ENCODE peak calls at places on chromosomes 6 and 20, in ten cellular contexts. V is C1 segment of cervical spinal cord; Q is KBM-7; L is SHP77; J is mesendoderm; S is stimulated activated naive CD4-positive, alpha-beta T cell; E is ACHN; A is astrocyte of the spinal cord; T is AG08395; C is activated CD4-positive, alpha-beta T cell treated with anti-CD3 and anti-CD28 coated beads, Interleukin-2, amount 10 ng/mL, durations not matched to agents 24 days and 14 days. K is an unnamed sample.

GRCh38 chr6:120077489-120077888 is 727.9 kb upstream of the MAN1A1 start:
- DNase-seq in V (no peak), Q (no peak), L (no peak), J (peak; percentile 75), S (no peak), E (peak; percentile 14), A (peak; percentile 1), T (peak; percentile 2), C (peak; percentile 54), K (no peak)

GRCh38 chr20:64038252-64038578 is 2.2 kb downstream of the C20orf204 start:
- DNase-seq in V (no peak), Q (no peak), L (peak; percentile 64), J (no peak), S (no peak), E (no peak), A (no peak), T (no peak), C (no peak), K (no peak)

GRCh38 chr6:20693466-20694063 is 159.3 kb downstream of the CDKAL1 start:
- DNase-seq in V (no peak), Q (peak; percentile 15), L (no peak), J (no peak), S (no peak), E (no peak), A (no peak), T (peak; percentile 15), C (no peak), K (no peak)

GRCh38 chr20:5658897-5659296 is 91.3 kb upstream of the SHLD1 start:
- DNase-seq in V (no peak), Q (peak; percentile 70), L (peak; percentile 13), J (peak; percentile 22), S (peak; percentile 64), E (no peak), A (peak; percentile 80), T (peak; percentile 70), C (peak; percentile 64), K (no peak)

GRCh38 chr6:115969207-115969929 is 91.3 kb downstream of the FRK start:
- DNase-seq in V (no peak), Q (no peak), L (no peak), J (peak; percentile 73), S (no peak), E (peak; percentile 4), A (peak; percentile 20), T (peak; percentile 2), C (no peak), K (no peak)

GRCh38 chr6:153108320-153108719 is 22.8 kb downstream of the RGS17 start:
- DNase-seq in V (no peak), Q (no peak), L (no peak), J (peak; percentile 48), S (no peak), E (peak; percentile 55), A (peak; percentile 34), T (peak; percentile 52), C (no peak), K (no peak)

GRCh38 chr6:2127484-2127911 is 117.9 kb downstream of the GMDS start:
- DNase-seq in V (no peak), Q (no peak), L (no peak), J (no peak), S (no peak), E (no peak), A (no peak), T (no peak), C (peak; percentile 68), K (no peak)

GRCh38 chr6:139605350-139605749 is 230.9 kb upstream of the CITED2 start:
- DNase-seq in V (no peak), Q (no peak), L (no peak), J (no peak), S (no peak), E (no peak), A (peak; percentile 88), T (no peak), C (no peak), K (no peak)

GRCh38 chr6:39812853-39813533 is 20.8 kb downstream of the DAAM2 start:
- DNase-seq in V (no peak), Q (no peak), L (no peak), J (peak; percentile 33), S (no peak), E (no peak), A (peak; percentile 33), T (peak; percentile 83), C (no peak), K (no peak)

GRCh38 chr6:166006593-166007301 is 160.9 kb downstream of the TBXT start:
- DNase-seq in V (no peak), Q (no peak), L (peak; percentile 43), J (peak; percentile 45), S (no peak), E (no peak), A (peak; percentile 80), T (peak; percentile 42), C (peak; percentile 35), K (no peak)

GRCh38 chr6:50847890-50848594 is 29.4 kb downstream of the TFAP2B start:
- DNase-seq in V (no peak), Q (no peak), L (no peak), J (no peak), S (no peak), E (no peak), A (no peak), T (no peak), C (no peak), K (no peak)

GRCh38 chr6:119575721-119576120 is 226.2 kb upstream of the MAN1A1 start:
- DNase-seq in V (no peak), Q (no peak), L (no peak), J (no peak), S (no peak), E (no peak), A (peak; percentile 70), T (peak; percentile 83), C (no peak), K (no peak)

GRCh38 chr6:125154184-125155135 is 887 bp downstream of the TPD52L1 start:
- DNase-seq in V (no peak), Q (peak; percentile 60), L (peak; percentile 23), J (peak; percentile 90), S (no peak), E (peak; percentile 60), A (no peak), T (peak; percentile 22), C (peak; percentile 62), K (no peak)

GRCh38 chr6:30213999-30214982 is 1.1 kb upstream of the TRIM26 start:
- DNase-seq in V (peak; percentile 77), Q (peak; percentile 51), L (peak; percentile 75), J (peak; percentile 77), S (peak; percentile 56), E (peak; percentile 75), A (peak; percentile 67), T (peak; percentile 76), C (peak; percentile 94), K (peak; percentile 79)

GRCh38 chr6:48135352-48136084 is 24.5 kb upstream of the PTCHD4 start:
- DNase-seq in V (no peak), Q (no peak), L (no peak), J (peak; percentile 58), S (no peak), E (no peak), A (peak; percentile 58), T (no peak), C (no peak), K (no peak)

GRCh38 chr6:147297663-147298313 is 93.6 kb downstream of the STXBP5 start:
- DNase-seq in V (no peak), Q (no peak), L (no peak), J (no peak), S (no peak), E (no peak), A (peak; percentile 37), T (no peak), C (no peak), K (no peak)

GRCh38 chr6:56073761-56074160 is 173.6 kb downstream of the COL21A1 start:
- DNase-seq in V (no peak), Q (no peak), L (no peak), J (no peak), S (no peak), E (no peak), A (no peak), T (no peak), C (no peak), K (no peak)